ENCODE peak calls at places on chromosomes 7 and 10, in eight cellular contexts. T, N, R, P, S, E, H and J are unnamed samples.

GRCh38 chr10:3811331-3811870 is 26.4 kb upstream of the KLF6 start:
- DNase-seq in T (peak; percentile 71), N (no peak), R (no peak), P (no peak), S (peak; percentile 76), E (peak; percentile 55), H (peak; percentile 72), J (peak; percentile 68)

GRCh38 chr7:116953727-116954442 is 584 bp downstream of the ST7 start:
- DNase-seq in T (peak; percentile 88), N (peak; percentile 82), R (peak; percentile 43), P (peak; percentile 64), S (no peak), E (peak; percentile 47), H (peak; percentile 65), J (peak; percentile 74)

GRCh38 chr10:64211466-64211865 is 690.3 kb downstream of the REEP3 start:
- DNase-seq in T (no peak), N (no peak), R (no peak), P (no peak), S (no peak), E (no peak), H (no peak), J (no peak)

GRCh38 chr10:101485681-101486554 is 102.1 kb downstream of the POLL start:
- DNase-seq in T (no peak), N (no peak), R (no peak), P (no peak), S (no peak), E (no peak), H (peak; percentile 70), J (no peak)

GRCh38 chr10:59967079-59967478 is 60.7 kb upstream of the CCDC6 start:
- DNase-seq in T (no peak), N (no peak), R (no peak), P (no peak), S (no peak), E (no peak), H (no peak), J (no peak)

GRCh38 chr10:84668186-84668763 is 339.9 kb downstream of the CCSER2 start:
- DNase-seq in T (no peak), N (no peak), R (no peak), P (no peak), S (no peak), E (no peak), H (no peak), J (no peak)

GRCh38 chr10:60573342-60573741 is 183.7 kb upstream of the ANK3 start:
- DNase-seq in T (no peak), N (no peak), R (no peak), P (no peak), S (no peak), E (no peak), H (no peak), J (no peak)

GRCh38 chr10:112811741-112812551 is 138.1 kb upstream of the TCF7L2 start:
- DNase-seq in T (peak; percentile 94), N (no peak), R (peak; percentile 91), P (peak; percentile 94), S (no peak), E (no peak), H (peak; percentile 43), J (peak; percentile 68)

GRCh38 chr10:2137549-2138174 is 400.3 kb upstream of the ADARB2 start:
- DNase-seq in T (no peak), N (no peak), R (no peak), P (peak; percentile 17), S (no peak), E (no peak), H (no peak), J (no peak)

GRCh38 chr10:4941540-4942330 is 21.5 kb upstream of the AKR1C1 start:
- DNase-seq in T (peak; percentile 6), N (no peak), R (no peak), P (no peak), S (no peak), E (no peak), H (peak; percentile 60), J (no peak)

GRCh38 chr10:45224219-45224841 is 91.1 kb downstream of the OR13A1 start:
- DNase-seq in T (no peak), N (no peak), R (no peak), P (no peak), S (no peak), E (no peak), H (no peak), J (no peak)

GRCh38 chr7:20395494-20395893 is 64.8 kb downstream of the ITGB8 start:
- DNase-seq in T (no peak), N (no peak), R (no peak), P (no peak), S (no peak), E (no peak), H (no peak), J (no peak)

GRCh38 chr10:13684813-13685511 is 98.2 kb downstream of the PRPF18 start:
- DNase-seq in T (no peak), N (no peak), R (no peak), P (no peak), S (no peak), E (no peak), H (no peak), J (no peak)

GRCh38 chr10:34578468-34578867 is 236.6 kb downstream of the PARD3 start:
- DNase-seq in T (no peak), N (no peak), R (no peak), P (no peak), S (no peak), E (no peak), H (no peak), J (no peak)

GRCh38 chr10:18666810-18667209 is 7.6 kb downstream of the ARL5B start:
- DNase-seq in T (peak; percentile 86), N (no peak), R (no peak), P (no peak), S (no peak), E (no peak), H (no peak), J (no peak)

GRCh38 chr7:92835140-92835850 is 1.1 kb downstream of the CDK6 start:
- DNase-seq in T (peak; percentile 74), N (peak; percentile 73), R (peak; percentile 72), P (no peak), S (no peak), E (peak; percentile 49), H (peak; percentile 62), J (peak; percentile 70)

GRCh38 chr7:127557803-127558202 is 27.6 kb downstream of the GCC1 start:
- DNase-seq in T (no peak), N (no peak), R (no peak), P (no peak), S (no peak), E (no peak), H (no peak), J (no peak)

GRCh38 chr10:122466866-122467470 is 5.6 kb downstream of the HTRA1 start:
- DNase-seq in T (no peak), N (no peak), R (no peak), P (no peak), S (no peak), E (no peak), H (no peak), J (no peak)

GRCh38 chr7:116526897-116527296 is 2.1 kb downstream of the CAV1 start:
- DNase-seq in T (no peak), N (no peak), R (no peak), P (no peak), S (no peak), E (no peak), H (no peak), J (no peak)

GRCh38 chr7:43136064-43136463 is 23.6 kb downstream of the HECW1 start:
- DNase-seq in T (no peak), N (no peak), R (no peak), P (no peak), S (no peak), E (no peak), H (no peak), J (no peak)

GRCh38 chr10:6739530-6740174 is 159.6 kb upstream of the PRKCQ start:
- DNase-seq in T (no peak), N (no peak), R (no peak), P (no peak), S (no peak), E (no peak), H (no peak), J (no peak)

GRCh38 chr7:80392229-80393169 is 119.4 kb downstream of the GNAT3 start:
- DNase-seq in T (peak; percentile 60), N (no peak), R (peak; percentile 7), P (no peak), S (no peak), E (no peak), H (peak; percentile 69), J (no peak)

GRCh38 chr7:148264933-148265557 is 325.5 kb upstream of the C7orf33 start:
- DNase-seq in T (peak; percentile 13), N (no peak), R (peak; percentile 24), P (no peak), S (no peak), E (no peak), H (no peak), J (no peak)

GRCh38 chr7:29105191-29105590 is 41.1 kb downstream of the CPVL start:
- DNase-seq in T (no peak), N (no peak), R (peak; percentile 13), P (no peak), S (no peak), E (no peak), H (peak; percentile 55), J (no peak)
- H3K27ac ChIP-seq in T (no peak overlapping the region), N (no peak overlapping the region), R (no peak overlapping the region), P (no peak overlapping the region), S (no peak overlapping the region), E (no peak overlapping the region), H (no peak overlapping the region), J (no peak overlapping the region)

GRCh38 chr7:44465490-44465889 is 25.0 kb downstream of the NUDCD3 start:
- DNase-seq in T (no peak), N (no peak), R (no peak), P (no peak), S (no peak), E (no peak), H (no peak), J (no peak)

GRCh38 chr7:44463169-44463808 is 27.2 kb downstream of the NUDCD3 start:
- DNase-seq in T (no peak), N (no peak), R (no peak), P (no peak), S (no peak), E (no peak), H (no peak), J (no peak)

GRCh38 chr7:44460325-44460724 is 30.1 kb downstream of the NUDCD3 start:
- DNase-seq in T (no peak), N (no peak), R (no peak), P (no peak), S (peak; percentile 93), E (no peak), H (no peak), J (no peak)

GRCh38 chr7:44466300-44467216 is 23.9 kb downstream of the NUDCD3 start:
- DNase-seq in T (peak; percentile 76), N (no peak), R (no peak), P (no peak), S (no peak), E (no peak), H (no peak), J (no peak)

GRCh38 chr7:44461387-44461786 is 29.1 kb downstream of the NUDCD3 start:
- DNase-seq in T (peak; percentile 79), N (no peak), R (no peak), P (no peak), S (peak; percentile 39), E (no peak), H (no peak), J (no peak)
- TF ChIP-seq POLR2A in T (no peak), N (no peak), R (no peak), P (no peak), S (no peak), E (no peak), H (no peak), J (no peak)

GRCh38 chr7:322111-322671 is 32.2 kb downstream of the FOXL3 start:
- DNase-seq in T (peak; percentile 3), N (peak; percentile 86), R (peak; percentile 32), P (peak; percentile 27), S (no peak), E (peak; percentile 60), H (peak; percentile 81), J (peak; percentile 75)
- H3K27ac ChIP-seq in T (no peak overlapping the region), N (no peak overlapping the region), R (no peak overlapping the region), P (no peak overlapping the region), S (no peak overlapping the region), E (no peak overlapping the region), H (no peak overlapping the region), J (no peak overlapping the region)

GRCh38 chr10:31318382-31318853 is 598 bp upstream of the ZEB1 start:
- DNase-seq in T (peak; percentile 80), N (peak; percentile 79), R (peak; percentile 28), P (no peak), S (peak; percentile 79), E (peak; percentile 65), H (peak; percentile 84), J (peak; percentile 67)
- TF ChIP-seq POLR2A in T (peak; percentile 73), N (peak; percentile 22), R (no peak), P (no peak), S (peak; percentile 82), E (no peak), H (peak; percentile 57), J (peak; percentile 37)